ENCODE peak calls at places on chromosomes 4 and X, in five cellular contexts. N, Y, H, U and W are unnamed samples.

GRCh38 chr4:108322497-108322896 is 153.8 kb upstream of the LEF1 start:
- DNase-seq in N (no peak), Y (no peak), H (no peak), U (no peak), W (no peak)

GRCh38 chrX:51891821-51892551 is 1.4 kb upstream of the MAGED1 start:
- DNase-seq in N (no peak), Y (no peak), H (no peak), U (no peak), W (no peak)

GRCh38 chr4:89298160-89298559 is 9.4 kb downstream of the GPRIN3 start:
- DNase-seq in N (no peak), Y (no peak), H (no peak), U (no peak), W (no peak)

GRCh38 chrX:135213200-135213844 is 38.5 kb upstream of the ETDA start:
- DNase-seq in N (no peak), Y (no peak), H (no peak), U (no peak), W (no peak)

GRCh38 chr4:1291996-1292702 is 2.5 kb downstream of the MAEA start:
- DNase-seq in N (no peak), Y (no peak), H (no peak), U (no peak), W (no peak)

GRCh38 chrX:150663061-150663460 is 30.1 kb upstream of the MTMR1 start:
- DNase-seq in N (no peak), Y (no peak), H (no peak), U (no peak), W (no peak)

GRCh38 chr4:137000432-137000831 is 531.9 kb downstream of the PCDH18 start:
- DNase-seq in N (no peak), Y (no peak), H (no peak), U (no peak), W (no peak)

GRCh38 chr4:134089885-134090284 is 111.7 kb downstream of the PABPC4L start:
- DNase-seq in N (no peak), Y (no peak), H (no peak), U (no peak), W (no peak)

GRCh38 chr4:146273204-146273901 is 59.0 kb downstream of the REELD1 start:
- DNase-seq in N (no peak), Y (no peak), H (no peak), U (no peak), W (no peak)

GRCh38 chr4:7651461-7651921 is 216.8 kb upstream of the PSAPL1 start:
- DNase-seq in N (no peak), Y (no peak), H (no peak), U (no peak), W (no peak)

GRCh38 chr4:113043591-113043990 is 5.9 kb upstream of the ANK2 start:
- DNase-seq in N (no peak), Y (no peak), H (no peak), U (no peak), W (no peak)

GRCh38 chr4:166153539-166153938 is 280.5 kb downstream of the TLL1 start:
- DNase-seq in N (no peak), Y (no peak), H (no peak), U (no peak), W (no peak)

GRCh38 chrX:43505759-43506158 is 150.3 kb upstream of the MAOA start:
- DNase-seq in N (no peak), Y (no peak), H (no peak), U (no peak), W (no peak)

GRCh38 chrX:39930777-39931553 is 166.8 kb downstream of the BCOR start:
- DNase-seq in N (no peak), Y (no peak), H (no peak), U (no peak), W (no peak)

GRCh38 chrX:67604979-67605703 is 61.3 kb downstream of the AR start:
- DNase-seq in N (peak; percentile 37), Y (peak; percentile 93), H (no peak), U (no peak), W (no peak)

GRCh38 chrX:78104447-78105176 is 564 bp downstream of the PGK1 start:
- DNase-seq in N (peak; percentile 26), Y (peak; percentile 45), H (no peak), U (no peak), W (no peak)

GRCh38 chr4:153773236-153773690 is 13.4 kb upstream of the RNF175 start:
- DNase-seq in N (no peak), Y (peak; percentile 51), H (no peak), U (no peak), W (no peak)

GRCh38 chr4:6272863-6273660 is 3.4 kb downstream of the WFS1 start:
- DNase-seq in N (peak; percentile 68), Y (peak; percentile 87), H (no peak), U (no peak), W (no peak)

GRCh38 chrX:50769389-50770063 is 44.5 kb downstream of the SHROOM4 start:
- DNase-seq in N (no peak), Y (no peak), H (no peak), U (no peak), W (no peak)

GRCh38 chr4:85376285-85376684 is 98.7 kb upstream of the ARHGAP24 start:
- DNase-seq in N (no peak), Y (no peak), H (no peak), U (no peak), W (no peak)

GRCh38 chr4:176959980-176960379 is 167.3 kb upstream of the VEGFC start:
- DNase-seq in N (no peak), Y (no peak), H (no peak), U (no peak), W (no peak)

GRCh38 chr4:65911720-65912119 is 241.4 kb upstream of the EPHA5 start:
- DNase-seq in N (no peak), Y (no peak), H (no peak), U (no peak), W (no peak)

GRCh38 chr4:44583393-44583792 is 68.0 kb downstream of the YIPF7 start:
- DNase-seq in N (no peak), Y (no peak), H (no peak), U (no peak), W (no peak)

GRCh38 chr4:4398430-4398829 is 11.5 kb downstream of the NSG1 start:
- DNase-seq in N (no peak), Y (no peak), H (no peak), U (no peak), W (no peak)

GRCh38 chrX:54063361-54063760 is 19.1 kb upstream of the PHF8 start:
- DNase-seq in N (peak; percentile 82), Y (no peak), H (no peak), U (no peak), W (no peak)

GRCh38 chrX:4570141-4570540 is 856.7 kb upstream of the PRKX start:
- DNase-seq in N (no peak), Y (peak; percentile 17), H (no peak), U (no peak), W (no peak)

GRCh38 chr4:76383001-76383400 is 37.9 kb downstream of the CCDC158 start:
- DNase-seq in N (no peak), Y (no peak), H (no peak), U (no peak), W (no peak)